ENCODE peak calls at places on chromosomes 13 and 19, in five cellular contexts. T, J, H, V and D are unnamed samples.

GRCh38 chr19:11987405-11988231 is 22.8 kb downstream of the ZNF763 start:
- DNase-seq in T (peak; percentile 99), V (peak; percentile 97), H (peak; percentile 97), J (peak; percentile 68), D (peak; percentile 94)

GRCh38 chr13:64540468-64540867 is 2689.7 kb downstream of the PCDH9 start:
- DNase-seq in J (no peak), H (no peak), T (no peak), V (no peak), D (no peak)

GRCh38 chr13:26880741-26881140 is 120.2 kb upstream of the GPR12 start:
- DNase-seq in V (no peak), J (no peak), H (no peak), T (no peak), D (no peak)

GRCh38 chr13:106453101-106453500 is 82.4 kb downstream of the EFNB2 start:
- DNase-seq in J (no peak), H (no peak), T (no peak), V (no peak), D (no peak)

GRCh38 chr13:46053162-46054012 is 841 bp upstream of the ZC3H13 start:
- DNase-seq in T (no peak), J (no peak), V (no peak), H (no peak), D (no peak)

GRCh38 chr19:4278010-4278409 is 1.1 kb upstream of the SHD start:
- DNase-seq in V (no peak), J (no peak), T (no peak), H (no peak), D (no peak)

GRCh38 chr13:21557995-21558394 is 46.0 kb downstream of the MICU2 start:
- DNase-seq in J (no peak), H (no peak), V (no peak), T (no peak), D (no peak)

GRCh38 chr19:979318-979741 is 4.8 kb upstream of the WDR18 start:
- DNase-seq in T (no peak), H (no peak), J (no peak), V (no peak), D (no peak)

GRCh38 chr13:27161980-27162379 is 9.6 kb downstream of the USP12 start:
- DNase-seq in V (no peak), T (no peak), H (no peak), J (no peak), D (no peak)

GRCh38 chr19:46404884-46405658 is 8.3 kb downstream of the CCDC8 start:
- DNase-seq in T (no peak), H (no peak), J (no peak), V (no peak), D (no peak)

GRCh38 chr13:106498158-106498557 is 37.3 kb downstream of the EFNB2 start:
- DNase-seq in H (no peak), T (no peak), V (no peak), J (no peak), D (no peak)

GRCh38 chr13:59305896-59306295 is 857.8 kb downstream of the DIAPH3 start:
- DNase-seq in T (no peak), V (no peak), H (no peak), J (no peak), D (no peak)

GRCh38 chr19:13329766-13330165 is 176.5 kb downstream of the CACNA1A start:
- DNase-seq in H (no peak), J (no peak), V (no peak), T (no peak), D (no peak)

GRCh38 chr19:8641908-8642547 is 11.6 kb downstream of the NFILZ start:
- DNase-seq in J (no peak), H (no peak), V (no peak), T (no peak), D (no peak)

GRCh38 chr13:80336335-80336734 is 4.6 kb downstream of the SPRY2 start:
- DNase-seq in H (no peak), J (no peak), T (no peak), V (no peak), D (no peak)

GRCh38 chr19:13834308-13834790 is 39.1 kb downstream of the ZSWIM4 start:
- DNase-seq in T (no peak), H (no peak), J (no peak), V (no peak), D (no peak)

GRCh38 chr13:100490692-100491091 is 97.9 kb downstream of the GGACT start:
- DNase-seq in H (no peak), J (no peak), T (no peak), V (no peak), D (no peak)

GRCh38 chr13:76861859-76862258 is 24.3 kb downstream of the KCTD12 start:
- DNase-seq in T (no peak), J (no peak), V (no peak), H (no peak), D (no peak)

GRCh38 chr13:88526186-88526852 is 855.1 kb downstream of the SLITRK5 start:
- DNase-seq in J (no peak), H (no peak), V (no peak), T (no peak), D (no peak)

GRCh38 chr19:13974073-13974472 is 21.8 kb downstream of the DCAF15 start:
- DNase-seq in V (peak; percentile 47), H (no peak), T (no peak), J (no peak), D (no peak)

GRCh38 chr19:17327654-17328516 is 6.8 kb downstream of the ANO8 start:
- DNase-seq in T (no peak), V (peak; percentile 65), J (no peak), H (peak; percentile 80), D (no peak)

GRCh38 chr13:74423434-74423833 is 289.2 kb upstream of the KLF12 start:
- DNase-seq in V (no peak), J (no peak), H (no peak), T (no peak), D (no peak)

GRCh38 chr19:9597027-9597426 is 12.7 kb upstream of the ZNF121 start:
- DNase-seq in V (no peak), T (no peak), J (no peak), H (no peak), D (no peak)

GRCh38 chr13:40970803-40971202 is 48.3 kb downstream of the ELF1 start:
- DNase-seq in J (no peak), H (no peak), T (no peak), V (no peak), D (no peak)

GRCh38 chr19:42366676-42367075 is 23.4 kb downstream of the CNFN start:
- DNase-seq in J (no peak), V (no peak), H (no peak), T (no peak), D (no peak)

GRCh38 chr19:17091758-17092333 is 16.3 kb downstream of the MYO9B start:
- DNase-seq in V (peak; percentile 43), H (no peak), T (no peak), J (no peak), D (no peak)

GRCh38 chr19:56314584-56315075 is at the start of gene ZSCAN5A:
- DNase-seq in V (peak; percentile 96), J (peak; percentile 89), T (peak; percentile 99), H (peak; percentile 98), D (peak; percentile 100)

GRCh38 chr19:56312787-56313343 is 1.8 kb downstream of the ZSCAN5A start:
- DNase-seq in J (no peak), H (no peak), T (no peak), V (no peak), D (no peak)

GRCh38 chr19:56315076-56315828 is 613 bp upstream of the ZSCAN5A start:
- DNase-seq in T (peak; percentile 98), H (peak; percentile 97), J (peak; percentile 96), V (peak; percentile 94), D (no peak)

GRCh38 chr19:56312337-56312736 is 2.3 kb downstream of the ZSCAN5A start:
- DNase-seq in J (no peak), H (no peak), T (no peak), V (no peak), D (no peak)

DNA sequence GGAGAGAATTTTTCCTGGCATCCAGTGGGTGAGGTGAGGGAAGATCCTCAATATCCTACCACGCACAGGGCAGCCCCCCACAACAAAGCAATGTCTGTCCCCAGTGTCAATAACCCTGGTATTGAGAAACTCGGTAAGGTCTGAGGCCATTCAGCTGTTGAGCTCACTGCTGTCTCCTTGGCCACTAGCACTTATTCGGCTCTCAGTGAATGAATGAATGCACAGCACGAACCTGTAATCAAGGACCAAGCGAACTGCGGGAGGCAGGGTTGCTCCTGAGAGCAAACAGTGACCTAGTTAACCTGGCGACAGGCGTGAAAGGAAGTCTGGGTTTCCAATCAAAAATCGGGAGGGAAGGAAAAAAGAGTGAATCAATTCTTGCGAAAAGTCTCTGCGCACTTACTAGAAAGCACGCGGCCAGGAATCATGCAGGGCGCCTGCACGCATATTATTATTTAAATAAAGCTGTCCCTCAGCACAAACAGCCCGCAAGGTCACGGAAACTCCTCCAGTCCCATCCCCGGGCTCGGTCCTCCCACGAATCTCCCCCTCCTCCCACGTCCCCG is 538 bp downstream of the ZSCAN5A start:
- DNase-seq in J (no peak), V (no peak), H (no peak), T (no peak), D (no peak)
- TF ChIP-seq POLR2AphosphoS5 in J (peak; percentile 42), V (no peak), H (no peak), T (no peak), D (no peak)

GRCh38 chr19:57689750-57690149 is 8.0 kb downstream of the ZNF551 start:
- DNase-seq in H (no peak), V (no peak), T (no peak), J (no peak), D (no peak)

GRCh38 chr19:57686727-57687126 is 5.0 kb downstream of the ZNF551 start:
- DNase-seq in J (no peak), V (no peak), T (no peak), H (no peak), D (no peak)

GRCh38 chr19:57687363-57688010 is 5.7 kb downstream of the ZNF551 start:
- DNase-seq in T (no peak), H (no peak), J (no peak), V (no peak), D (no peak)

GRCh38 chr19:57682226-57682766 is 519 bp downstream of the ZNF551 start:
- DNase-seq in T (no peak), V (no peak), J (no peak), H (no peak), D (no peak)

GRCh38 chr19:57688011-57688763 is 6.4 kb downstream of the ZNF551 start:
- DNase-seq in J (no peak), H (no peak), V (no peak), T (no peak), D (no peak)
- H3K27ac ChIP-seq in J (no peak overlapping the region), H (no peak overlapping the region), V (no peak overlapping the region), T (no peak overlapping the region), D (no peak overlapping the region)

GRCh38 chr19:41263850-41264580 is at the start of gene HNRNPUL1:
- DNase-seq in H (peak; percentile 99), T (peak; percentile 100), V (peak; percentile 98), J (peak; percentile 100), D (peak; percentile 100)

GRCh38 chr19:41269055-41269454 is 4.9 kb downstream of the HNRNPUL1 start:
- DNase-seq in H (no peak), J (no peak), V (no peak), T (no peak), D (no peak)

GRCh38 chr19:41264581-41265375 is 606 bp downstream of the HNRNPUL1 start:
- DNase-seq in H (peak; percentile 81), T (no peak), V (peak; percentile 43), J (no peak), D (no peak)

GRCh38 chr19:41263042-41263849 is 926 bp upstream of the HNRNPUL1 start:
- DNase-seq in V (peak; percentile 66), H (peak; percentile 86), J (peak; percentile 42), T (peak; percentile 95), D (peak; percentile 93)

GRCh38 chr19:41265376-41266153 is 1.4 kb downstream of the HNRNPUL1 start:
- DNase-seq in J (no peak), V (peak; percentile 27), H (no peak), T (no peak), D (no peak)
- TF ChIP-seq POLR2AphosphoS5 in J (peak; percentile 10), V (no peak), H (no peak), T (no peak), D (no peak)

GRCh38 chr19:6723738-6724137 is 3.3 kb upstream of the C3 start:
- DNase-seq in H (no peak), T (no peak), V (no peak), J (no peak), D (no peak)
- H3K27ac ChIP-seq in H (peak overlapping the region; percentile 54), T (peak overlapping the region; percentile 17), V (no peak overlapping the region), J (peak overlapping the region; percentile 18), D (peak overlapping the region; percentile 44)